ENCODE peak calls at places on chromosomes 6 and 20, in seven cellular contexts. H is heart left ventricle, C is A549, X is transverse colon, K is adrenal gland, Z is testis, R is HCT116. W is an unnamed sample. For H3K4me1, the result is how much of the 10 kb centered on the place peaks cover.

GRCh38 chr20:5864873-5865582 is 85.3 kb downstream of the TRMT6 start:
- DNase-seq in H (no peak), C (peak), X (no peak), K (peak), Z (no peak), R (no peak), W (no peak)

GRCh38 chr6:143745160-143746133 is 67.7 kb downstream of the PHACTR2 start:
- DNase-seq in H (no peak), C (peak), X (peak), K (peak), Z (peak), R (peak), W (no peak)

GRCh38 chr6:25232478-25232877 is 46.7 kb upstream of the CARMIL1 start:
- DNase-seq in H (peak), C (no peak), X (no peak), K (no peak), Z (peak), R (no peak), W (no peak)

GRCh38 chr6:26155066-26155925 is 68.1 kb downstream of the HFE start:
- DNase-seq in H (peak), C (peak), X (peak), K (no peak), Z (peak), R (no peak), W (peak)

GRCh38 chr20:29743101-29743931 is 1514.1 kb upstream of the DEFB115 start:
- DNase-seq in H (no peak), C (no peak), X (no peak), K (no peak), Z (no peak), R (no peak), W (no peak)

GRCh38 chr6:152371775-152372174 is 265.4 kb downstream of the SYNE1 start:
- DNase-seq in H (no peak), C (no peak), X (no peak), K (no peak), Z (no peak), R (no peak), W (no peak)

GRCh38 chr6:158766621-158767435 is 52.3 kb downstream of the EZR start:
- DNase-seq in H (no peak), C (no peak), X (no peak), K (no peak), Z (no peak), R (no peak), W (peak)

GRCh38 chr6:68891419-68891818 is 256.3 kb downstream of the ADGRB3 start:
- DNase-seq in H (no peak), C (no peak), X (no peak), K (no peak), Z (no peak), R (no peak), W (no peak)

DNA sequence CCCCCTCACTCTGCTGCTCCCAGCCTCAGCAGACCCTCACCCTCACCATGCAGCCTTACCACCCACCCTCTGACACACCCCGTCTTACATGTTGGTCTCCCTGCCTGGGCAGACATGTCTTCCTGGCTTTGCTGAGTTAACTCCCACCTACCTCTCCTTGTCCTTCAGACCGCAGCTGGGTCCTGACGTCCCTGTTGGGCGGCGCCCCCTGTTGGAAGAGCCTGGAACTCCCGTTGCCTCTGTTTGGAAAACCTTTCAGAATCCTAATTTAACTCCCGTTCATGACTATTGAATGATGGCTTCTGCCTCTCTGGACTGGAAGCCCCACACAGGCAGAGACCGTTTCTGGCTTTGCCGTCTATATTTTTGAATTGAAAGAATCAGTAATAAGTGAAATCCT is 245.1 kb downstream of the MYLK4 start:
- DNase-seq in H (no peak), C (peak), X (no peak), K (no peak), Z (peak), R (peak), W (no peak)
- TF ChIP-seq CTCF in H (no peak), C (no peak), X (no peak), K (no peak), Z (peak), R (peak), W (no peak)

DNA sequence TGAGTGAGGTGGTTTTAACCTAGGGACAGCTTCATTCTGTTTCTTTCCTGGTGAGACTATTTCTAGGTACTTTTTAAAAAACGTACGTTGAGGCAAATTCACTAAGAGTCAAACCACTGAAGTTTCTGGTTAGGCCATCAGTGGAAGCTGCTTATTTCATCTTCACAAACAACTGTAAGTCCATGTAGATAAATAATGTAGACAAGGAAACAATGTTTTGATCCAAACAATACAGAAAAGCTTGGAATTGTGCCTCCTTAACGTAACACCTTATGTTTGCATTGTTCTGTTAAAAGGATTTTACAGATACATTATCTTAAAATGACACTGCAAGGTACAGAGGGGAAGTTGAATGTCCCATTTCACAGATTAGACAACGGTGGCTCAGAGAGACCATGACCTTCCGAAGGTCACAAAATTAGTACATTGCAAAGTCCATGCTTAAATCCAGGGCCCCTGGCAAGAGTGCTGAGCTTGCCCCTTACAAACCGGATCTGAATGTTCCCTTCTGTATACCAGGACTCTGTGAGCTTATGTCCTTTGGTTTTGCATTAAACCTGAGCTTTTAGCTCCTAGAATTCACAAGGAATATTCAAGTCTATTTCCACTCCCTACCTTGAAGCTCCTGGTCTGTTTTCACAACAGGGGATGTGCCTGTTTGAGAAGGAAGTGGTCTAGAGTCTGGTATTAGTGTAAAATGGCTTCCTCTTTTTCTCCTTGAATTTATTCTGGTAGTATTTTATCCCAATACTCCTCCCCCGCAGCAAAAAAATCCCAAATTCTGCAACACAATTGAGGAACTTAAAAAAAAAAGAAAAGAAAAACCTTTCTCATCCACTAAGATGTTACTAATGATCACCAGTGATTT is 28.8 kb upstream of the ZNF217 start:
- DNase-seq in H (no peak), C (peak), X (no peak), K (no peak), Z (no peak), R (no peak), W (peak)
- H3K4me1 ChIP-seq in H (under half), C (under half), X (under half), K (under half), Z (under half), R (under half), W (under half)

DNA sequence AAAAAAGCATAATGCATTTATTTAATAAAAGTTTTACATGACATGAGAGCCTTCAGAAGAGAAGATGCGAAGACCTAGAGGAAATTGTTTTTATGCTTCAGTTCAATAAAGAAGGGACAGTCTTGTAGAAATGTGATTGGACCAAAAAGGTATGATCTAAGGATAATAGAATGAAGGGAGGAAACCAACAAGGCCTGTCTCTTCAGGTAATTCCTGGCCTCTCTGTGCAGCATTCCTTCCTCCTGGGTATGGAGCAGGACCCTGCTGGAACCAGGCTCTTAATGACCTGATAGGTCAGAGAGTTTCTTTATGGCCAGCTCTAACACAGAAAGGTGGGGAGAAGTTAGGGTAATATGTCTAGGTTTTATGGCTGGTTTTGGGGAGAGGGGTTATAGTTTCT is 162.8 kb upstream of the HEY2 start:
- DNase-seq in H (no peak), C (no peak), X (no peak), K (no peak), Z (no peak), R (no peak), W (no peak)
- TF ChIP-seq POLR2A in H (no peak), C (no peak), X (no peak), K (no peak), Z (no peak), R (no peak), W (no peak)

GRCh38 chr6:90502381-90502780 is 84.5 kb downstream of the MAP3K7 start:
- DNase-seq in H (no peak), C (no peak), X (no peak), K (no peak), Z (no peak), R (no peak), W (no peak)

GRCh38 chr6:90496617-90497016 is 90.3 kb downstream of the MAP3K7 start:
- DNase-seq in H (no peak), C (no peak), X (no peak), K (no peak), Z (no peak), R (no peak), W (no peak)

GRCh38 chr6:90497411-90497810 is 89.5 kb downstream of the MAP3K7 start:
- DNase-seq in H (no peak), C (no peak), X (no peak), K (no peak), Z (no peak), R (no peak), W (no peak)

GRCh38 chr6:90502866-90503407 is 83.9 kb downstream of the MAP3K7 start:
- DNase-seq in H (no peak), C (peak), X (no peak), K (no peak), Z (no peak), R (peak), W (no peak)

GRCh38 chr6:90500458-90500857 is 86.4 kb downstream of the MAP3K7 start:
- DNase-seq in H (no peak), C (no peak), X (no peak), K (no peak), Z (no peak), R (no peak), W (no peak)
- TF ChIP-seq CTCF in H (no peak), C (no peak), X (no peak), K (no peak), Z (no peak), R (no peak), W (no peak)

GRCh38 chr6:6001443-6001842 is 5.3 kb downstream of the NRN1 start:
- DNase-seq in H (no peak), C (no peak), X (no peak), K (no peak), Z (no peak), R (no peak), W (no peak)
- H3K4me1 ChIP-seq in H (half or more), C (under half), X (under half), K (under half), Z (under half), R (under half), W (under half)

DNA sequence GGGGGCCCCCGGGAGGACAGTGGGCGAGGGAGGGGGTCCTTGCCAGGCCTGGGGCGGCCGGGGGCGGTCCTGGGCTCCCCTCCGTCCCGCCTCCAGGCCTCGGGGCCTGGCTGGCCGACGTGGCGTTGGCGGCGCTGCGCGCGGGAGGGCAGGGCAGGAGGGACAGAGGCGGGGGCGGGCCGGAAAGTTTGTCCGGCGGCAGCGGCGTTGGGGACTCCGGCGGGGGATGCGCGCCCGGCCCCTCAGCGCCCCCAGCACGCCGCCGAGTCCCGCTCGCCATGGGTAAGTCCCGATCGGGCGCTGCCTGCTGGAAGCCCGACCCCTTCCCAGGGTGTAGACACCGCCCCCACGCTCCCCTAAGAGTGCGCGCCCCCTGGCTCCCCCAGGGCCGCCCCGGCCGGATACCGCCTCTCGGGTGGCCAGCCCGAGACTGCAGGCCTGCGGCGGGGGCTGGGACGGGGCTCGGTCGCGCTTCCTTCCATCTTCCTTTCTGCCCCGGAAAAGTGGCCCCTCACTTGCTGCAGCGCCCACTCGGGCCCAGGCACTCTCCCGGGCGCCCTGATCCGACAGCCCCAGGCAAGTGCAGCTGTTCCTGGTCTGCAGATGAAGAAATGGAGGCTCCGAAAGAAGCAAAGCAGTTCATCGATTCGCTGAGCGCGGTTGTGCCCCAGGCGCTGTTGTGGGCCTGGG is at the start of gene SLC2A10:
- DNase-seq in H (peak), C (no peak), X (peak), K (peak), Z (peak), R (no peak), W (peak)
- TF ChIP-seq POLR2A in H (no peak), C (no peak), X (no peak), K (no peak), Z (no peak), R (no peak), W (no peak)